ENCODE peak calls at places on chromosomes 7 and 10, in nine cellular contexts. J, V, H, F, N, R, C, G and X are unnamed samples.

GRCh38 chr10:767211-767610 is 77.7 kb upstream of the DIP2C start:
- DNase-seq in V (no peak), C (no peak), R (no peak), H (no peak), N (no peak), G (no peak), J (no peak), F (no peak), X (no peak)

GRCh38 chr10:71522438-71523144 is 125.9 kb downstream of the CDH23 start:
- DNase-seq in G (no peak), J (no peak), F (no peak), R (no peak), N (peak; percentile 10), V (no peak), H (no peak), C (no peak), X (no peak)

GRCh38 chr10:58436071-58436470 is 50.9 kb downstream of the TFAM start:
- DNase-seq in G (peak; percentile 34), J (no peak), R (no peak), N (peak; percentile 7), F (no peak), H (no peak), C (peak; percentile 34), V (no peak), X (no peak)

GRCh38 chr10:20274580-20274979 is 458.3 kb downstream of the PLXDC2 start:
- DNase-seq in J (peak; percentile 17), N (no peak), R (no peak), G (no peak), F (no peak), H (no peak), V (no peak), C (no peak), X (no peak)

GRCh38 chr7:80334908-80335307 is 177.0 kb downstream of the GNAT3 start:
- DNase-seq in H (no peak), G (no peak), R (no peak), V (no peak), J (peak; percentile 37), N (no peak), C (peak; percentile 77), F (no peak), X (no peak)

GRCh38 chr10:58044072-58044471 is 223.6 kb downstream of the IPMK start:
- DNase-seq in V (no peak), C (peak; percentile 26), H (no peak), J (no peak), N (no peak), G (no peak), F (no peak), R (no peak), X (no peak)

GRCh38 chr7:21256310-21256877 is 171.5 kb upstream of the SP4 start:
- DNase-seq in N (peak; percentile 45), C (peak; percentile 58), J (peak; percentile 69), F (no peak), G (peak; percentile 19), R (peak; percentile 3), H (peak; percentile 56), V (no peak), X (no peak)

GRCh38 chr10:91415816-91416215 is 5.7 kb downstream of the HECTD2 start:
- DNase-seq in N (no peak), V (no peak), F (no peak), J (no peak), R (no peak), G (no peak), H (no peak), C (no peak), X (no peak)

GRCh38 chr10:5737352-5737751 is 52.7 kb downstream of the TASOR2 start:
- DNase-seq in F (no peak), H (no peak), V (peak; percentile 38), J (no peak), C (no peak), R (no peak), G (no peak), N (peak; percentile 43), X (peak; percentile 23)

GRCh38 chr7:111049971-111050680 is 40.8 kb upstream of the LRRN3 start:
- DNase-seq in H (no peak), N (no peak), C (no peak), J (no peak), V (no peak), R (no peak), G (no peak), F (no peak), X (no peak)

GRCh38 chr10:4186849-4187248 is 401.8 kb upstream of the KLF6 start:
- DNase-seq in F (no peak), R (no peak), C (no peak), N (no peak), G (no peak), V (no peak), J (no peak), H (no peak), X (no peak)

GRCh38 chr7:124996778-124997177 is 67.2 kb upstream of the POT1 start:
- DNase-seq in H (no peak), C (no peak), J (peak; percentile 33), N (peak; percentile 1), G (no peak), F (no peak), V (no peak), R (no peak), X (no peak)
- TF ChIP-seq CTCF in H (no peak), C (peak; percentile 26), J (peak; percentile 26), N (peak; percentile 56), G (no peak), F (no peak), V (no peak), R (no peak), X (no peak)

GRCh38 chr10:69803809-69804208 is 2.1 kb downstream of the COL13A1 start:
- DNase-seq in C (no peak), F (no peak), R (peak; percentile 50), V (no peak), N (no peak), J (peak; percentile 18), H (no peak), G (no peak), X (no peak)

GRCh38 chr10:69801434-69802315 is at the start of gene COL13A1:
- DNase-seq in F (peak; percentile 67), R (peak; percentile 45), H (no peak), N (no peak), V (no peak), C (peak; percentile 59), J (peak; percentile 71), G (peak; percentile 41), X (peak; percentile 92)

GRCh38 chr10:69800665-69801064 is 1.0 kb upstream of the COL13A1 start:
- DNase-seq in G (no peak), J (no peak), N (no peak), V (no peak), R (no peak), H (no peak), C (no peak), F (no peak), X (no peak)

GRCh38 chr10:69801094-69801433 is 642 bp upstream of the COL13A1 start:
- DNase-seq in J (peak; percentile 62), N (peak; percentile 13), F (peak; percentile 76), R (peak; percentile 24), G (peak; percentile 63), V (peak; percentile 78), H (peak; percentile 74), C (peak; percentile 55), X (peak; percentile 78)

DNA sequence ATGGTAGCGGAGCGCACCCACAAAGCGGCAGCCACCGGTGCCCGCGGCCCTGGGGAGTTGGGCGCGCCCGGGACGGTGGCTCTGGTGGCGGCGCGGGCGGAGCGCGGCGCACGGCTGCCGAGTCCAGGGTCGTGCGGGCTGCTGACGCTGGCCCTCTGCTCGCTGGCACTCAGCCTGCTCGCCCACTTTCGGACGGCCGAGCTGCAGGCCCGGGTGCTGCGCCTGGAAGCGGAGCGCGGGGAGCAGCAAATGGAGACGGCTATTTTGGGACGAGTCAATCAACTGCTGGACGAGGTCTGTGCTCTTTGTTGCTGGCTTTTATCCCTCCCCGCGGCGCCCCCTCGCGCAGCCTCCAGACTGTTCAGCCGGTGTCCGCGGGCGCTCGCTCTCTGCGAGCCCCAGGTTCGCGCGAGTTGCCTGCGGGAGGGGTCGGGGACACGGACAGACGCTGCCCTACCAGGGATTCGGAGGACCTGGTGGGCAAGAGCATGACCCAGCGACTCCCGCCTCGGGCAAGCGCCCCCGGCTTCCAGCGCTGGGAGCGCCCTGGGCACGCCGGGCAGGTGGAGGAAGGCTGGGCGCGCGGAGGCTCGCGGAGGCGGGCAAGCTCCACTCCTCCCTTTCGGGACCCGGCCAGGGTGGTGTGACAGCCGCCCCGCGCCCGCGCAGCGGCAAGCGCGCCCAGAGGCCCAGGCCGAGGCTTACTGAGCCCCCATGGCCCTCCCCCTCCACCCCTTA is 887 bp downstream of the COL13A1 start:
- DNase-seq in G (peak; percentile 31), N (no peak), F (peak; percentile 65), H (peak; percentile 5), R (peak; percentile 72), V (peak; percentile 61), J (peak; percentile 60), C (peak; percentile 58), X (peak; percentile 72)
- TF ChIP-seq CTCF in G (no peak), N (no peak), F (no peak), H (no peak), R (no peak), V (peak; percentile 3), J (peak; percentile 20), C (peak; percentile 20), X (peak; percentile 7)

GRCh38 chr10:89664206-89664605 is 19.2 kb upstream of the PANK1 start:
- DNase-seq in G (no peak), J (no peak), C (no peak), N (no peak), R (no peak), H (no peak), F (no peak), V (no peak), X (no peak)

GRCh38 chr10:89665302-89665701 is 20.3 kb upstream of the PANK1 start:
- DNase-seq in V (no peak), F (no peak), R (no peak), N (no peak), G (no peak), J (no peak), C (no peak), H (no peak), X (no peak)

GRCh38 chr10:89668391-89669180 is 23.5 kb upstream of the PANK1 start:
- DNase-seq in F (no peak), J (no peak), G (no peak), C (no peak), N (no peak), H (no peak), V (no peak), R (no peak), X (no peak)

GRCh38 chr10:89663144-89663543 is 18.1 kb upstream of the PANK1 start:
- DNase-seq in F (no peak), H (no peak), R (no peak), G (no peak), N (no peak), J (peak; percentile 11), C (no peak), V (no peak), X (no peak)

GRCh38 chr10:89666138-89666537 is 21.1 kb upstream of the PANK1 start:
- DNase-seq in V (no peak), N (no peak), F (no peak), R (no peak), H (no peak), G (no peak), J (no peak), C (no peak), X (no peak)
- TF ChIP-seq CTCF in V (no peak), N (no peak), F (no peak), R (no peak), H (no peak), G (no peak), J (no peak), C (no peak), X (no peak)

DNA sequence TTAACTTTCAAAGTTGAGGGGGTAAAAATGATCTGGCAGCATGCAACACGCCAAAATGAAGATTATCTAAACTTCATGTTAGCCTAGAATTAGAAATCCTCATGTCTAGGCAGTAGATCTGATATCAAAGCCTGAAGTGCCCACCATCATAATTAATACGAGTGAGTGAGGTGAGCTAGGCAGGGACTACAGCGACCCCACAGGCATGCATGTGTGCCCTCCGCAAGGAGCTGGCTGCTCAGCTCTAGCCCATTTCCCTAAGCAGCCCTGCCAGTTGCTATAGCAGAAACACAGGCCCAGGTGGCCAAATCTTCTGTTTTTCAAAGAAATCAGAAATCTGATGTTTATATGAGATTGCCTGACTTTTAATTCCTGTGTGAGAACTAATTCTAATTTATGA is 93.1 kb upstream of the IFRD1 start:
- DNase-seq in J (no peak), N (no peak), G (no peak), F (no peak), R (no peak), C (no peak), V (no peak), H (no peak), X (no peak)
- TF ChIP-seq CTCF in J (no peak), N (no peak), G (no peak), F (no peak), R (no peak), C (no peak), V (no peak), H (no peak), X (no peak)